ENCODE peak calls at places on chromosomes 6 and 20, in four cellular contexts. One of them, this sample, is unnamed. For H3K36me3, the result is how much of the 10 kb centered on the place peaks cover.

GRCh38 chr6:21496275-21496674 is 97.3 kb upstream of the SOX4 start:
- DNase-seq in Peyer's patch: no peak
- DNase-seq in mammary epithelial cell: no peak
- DNase-seq in lung: no peak
- DNase-seq in this sample: no peak

GRCh38 chr20:60062431-60063336 is 104.5 kb downstream of the CDH26 start:
- DNase-seq in Peyer's patch: no peak
- DNase-seq in mammary epithelial cell: no peak
- DNase-seq in lung: no peak
- DNase-seq in this sample: no peak

GRCh38 chr6:149456311-149457021 is 28.3 kb downstream of the ZC3H12D start:
- DNase-seq in Peyer's patch: no peak
- DNase-seq in mammary epithelial cell: no peak
- DNase-seq in lung: no peak
- DNase-seq in this sample: no peak

GRCh38 chr20:10476319-10476724 is 41.2 kb downstream of the SLX4IP start:
- DNase-seq in Peyer's patch: no peak
- DNase-seq in mammary epithelial cell: no peak
- DNase-seq in lung: no peak
- DNase-seq in this sample: no peak

GRCh38 chr6:51283723-51284122 is 465.1 kb downstream of the TFAP2B start:
- DNase-seq in Peyer's patch: no peak
- DNase-seq in mammary epithelial cell: no peak
- DNase-seq in lung: no peak
- DNase-seq in this sample: no peak

GRCh38 chr6:143673638-143674037 is 4.1 kb upstream of the PHACTR2 start:
- DNase-seq in Peyer's patch: no peak
- DNase-seq in mammary epithelial cell: peak
- DNase-seq in lung: no peak
- DNase-seq in this sample: no peak

GRCh38 chr6:1390071-1390804 is 862 bp downstream of the FOXF2 start:
- DNase-seq in Peyer's patch: no peak
- DNase-seq in mammary epithelial cell: peak
- DNase-seq in lung: no peak
- DNase-seq in this sample: no peak

GRCh38 chr6:112016335-112016734 is 37.6 kb upstream of the CCN6 start:
- DNase-seq in Peyer's patch: no peak
- DNase-seq in mammary epithelial cell: peak
- DNase-seq in lung: no peak
- DNase-seq in this sample: no peak

GRCh38 chr6:50030777-50031562 is 9.2 kb upstream of the DEFB110 start:
- DNase-seq in Peyer's patch: no peak
- DNase-seq in mammary epithelial cell: peak
- DNase-seq in lung: no peak
- DNase-seq in this sample: peak

GRCh38 chr6:34202329-34203201 is 34.1 kb upstream of the HMGA1 start:
- DNase-seq in Peyer's patch: no peak
- DNase-seq in mammary epithelial cell: no peak
- DNase-seq in lung: no peak
- DNase-seq in this sample: no peak

GRCh38 chr20:3766832-3767433 is 620 bp downstream of the ADISSP start:
- DNase-seq in Peyer's patch: no peak
- DNase-seq in mammary epithelial cell: no peak
- DNase-seq in lung: no peak
- DNase-seq in this sample: no peak

GRCh38 chr20:33022733-33023438 is 8.6 kb upstream of the BPIFB6 start:
- DNase-seq in Peyer's patch: no peak
- DNase-seq in mammary epithelial cell: no peak
- DNase-seq in lung: no peak
- DNase-seq in this sample: no peak

GRCh38 chr20:59939052-59939878 is 840 bp downstream of the PPP1R3D start:
- DNase-seq in Peyer's patch: no peak
- DNase-seq in mammary epithelial cell: no peak
- DNase-seq in lung: no peak
- DNase-seq in this sample: no peak

GRCh38 chr20:57335392-57335791 is 5.8 kb downstream of the SPO11 start:
- DNase-seq in Peyer's patch: no peak
- DNase-seq in mammary epithelial cell: peak
- DNase-seq in lung: no peak
- DNase-seq in this sample: no peak

GRCh38 chr20:32215729-32216128 is 8.0 kb downstream of the POFUT1 start:
- DNase-seq in Peyer's patch: no peak
- DNase-seq in mammary epithelial cell: no peak
- DNase-seq in lung: no peak
- DNase-seq in this sample: no peak

GRCh38 chr6:37260063-37260843 is 2.3 kb upstream of the TMEM217 start:
- DNase-seq in Peyer's patch: no peak
- DNase-seq in mammary epithelial cell: no peak
- DNase-seq in lung: no peak
- DNase-seq in this sample: no peak

GRCh38 chr6:113466526-113466925 is 390.6 kb upstream of the MARCKS start:
- DNase-seq in Peyer's patch: no peak
- DNase-seq in mammary epithelial cell: no peak
- DNase-seq in lung: no peak
- DNase-seq in this sample: no peak

GRCh38 chr6:133779916-133780315 is 109.0 kb upstream of the TCF21 start:
- DNase-seq in Peyer's patch: no peak
- DNase-seq in mammary epithelial cell: no peak
- DNase-seq in lung: no peak
- DNase-seq in this sample: no peak

GRCh38 chr6:21831531-21832291 is 238.2 kb downstream of the SOX4 start:
- DNase-seq in Peyer's patch: no peak
- DNase-seq in mammary epithelial cell: peak
- DNase-seq in lung: no peak
- DNase-seq in this sample: no peak

GRCh38 chr6:7535498-7535897 is 6.0 kb upstream of the DSP start:
- DNase-seq in Peyer's patch: no peak
- DNase-seq in mammary epithelial cell: peak
- DNase-seq in lung: no peak
- DNase-seq in this sample: no peak

GRCh38 chr6:35311390-35312075 is 13.9 kb downstream of the DEF6 start:
- DNase-seq in Peyer's patch: peak
- DNase-seq in mammary epithelial cell: no peak
- DNase-seq in lung: no peak
- DNase-seq in this sample: no peak

GRCh38 chr20:10876558-10876957 is 202.8 kb upstream of the JAG1 start:
- DNase-seq in Peyer's patch: no peak
- DNase-seq in mammary epithelial cell: no peak
- DNase-seq in lung: no peak
- DNase-seq in this sample: no peak

GRCh38 chr20:57389695-57390603 is 1.2 kb upstream of the RBM38 start:
- DNase-seq in Peyer's patch: peak
- DNase-seq in mammary epithelial cell: no peak
- DNase-seq in lung: no peak
- DNase-seq in this sample: no peak

GRCh38 chr6:11788043-11788442 is 9.4 kb upstream of the ADTRP start:
- DNase-seq in Peyer's patch: no peak
- DNase-seq in mammary epithelial cell: no peak
- DNase-seq in lung: no peak
- DNase-seq in this sample: no peak

GRCh38 chr20:36808317-36809257 is 35.0 kb upstream of the DSN1 start:
- DNase-seq in Peyer's patch: peak
- DNase-seq in mammary epithelial cell: peak
- DNase-seq in lung: peak
- DNase-seq in this sample: peak

GRCh38 chr6:5763407-5763806 is 243.3 kb downstream of the NRN1 start:
- DNase-seq in Peyer's patch: no peak
- DNase-seq in mammary epithelial cell: no peak
- DNase-seq in lung: no peak
- DNase-seq in this sample: no peak

GRCh38 chr6:3911130-3911529 is 62.0 kb downstream of the FAM50B start:
- DNase-seq in Peyer's patch: no peak
- DNase-seq in mammary epithelial cell: no peak
- DNase-seq in lung: no peak
- DNase-seq in this sample: no peak

GRCh38 chr6:29965873-29966601 is 23.7 kb downstream of the HLA-A start:
- DNase-seq in Peyer's patch: peak
- DNase-seq in mammary epithelial cell: peak
- DNase-seq in lung: peak
- DNase-seq in this sample: no peak

GRCh38 chr20:32832664-32833063 is 12.9 kb downstream of the MAPRE1 start:
- DNase-seq in Peyer's patch: no peak
- DNase-seq in mammary epithelial cell: no peak
- DNase-seq in lung: no peak
- DNase-seq in this sample: no peak

GRCh38 chr20:50729925-50730764 is 1.2 kb upstream of the PARD6B start:
- DNase-seq in Peyer's patch: no peak
- DNase-seq in mammary epithelial cell: no peak
- DNase-seq in lung: no peak
- DNase-seq in this sample: no peak

GRCh38 chr6:17413313-17413750 is 19.9 kb downstream of the CAP2 start:
- DNase-seq in Peyer's patch: no peak
- DNase-seq in mammary epithelial cell: peak
- DNase-seq in lung: no peak
- DNase-seq in this sample: no peak

GRCh38 chr6:5705256-5705655 is 301.5 kb downstream of the NRN1 start:
- DNase-seq in Peyer's patch: no peak
- DNase-seq in mammary epithelial cell: no peak
- DNase-seq in lung: no peak
- DNase-seq in this sample: no peak

GRCh38 chr6:16800942-16801341 is 39.7 kb upstream of the ATXN1 start:
- DNase-seq in Peyer's patch: no peak
- DNase-seq in mammary epithelial cell: no peak
- DNase-seq in lung: no peak
- DNase-seq in this sample: no peak

GRCh38 chr20:1883986-1884385 is 11.2 kb upstream of the SIRPA start:
- DNase-seq in Peyer's patch: no peak
- DNase-seq in mammary epithelial cell: no peak
- DNase-seq in lung: no peak
- DNase-seq in this sample: no peak

GRCh38 chr20:36497856-36498255 is 43.5 kb upstream of the MYL9 start:
- DNase-seq in Peyer's patch: no peak
- DNase-seq in mammary epithelial cell: no peak
- DNase-seq in lung: peak
- DNase-seq in this sample: no peak

GRCh38 chr6:43681303-43681702 is 6.3 kb downstream of the MRPS18A start:
- DNase-seq in Peyer's patch: no peak
- DNase-seq in mammary epithelial cell: no peak
- DNase-seq in lung: no peak
- DNase-seq in this sample: no peak
- H3K36me3 ChIP-seq in Peyer's patch: half or more
- H3K36me3 ChIP-seq in mammary epithelial cell: under half
- H3K36me3 ChIP-seq in lung: under half
- H3K36me3 ChIP-seq in this sample: half or more

GRCh38 chr6:163214259-163214658 is 200.3 kb upstream of the QKI start:
- DNase-seq in Peyer's patch: no peak
- DNase-seq in mammary epithelial cell: no peak
- DNase-seq in lung: no peak
- DNase-seq in this sample: no peak

DNA sequence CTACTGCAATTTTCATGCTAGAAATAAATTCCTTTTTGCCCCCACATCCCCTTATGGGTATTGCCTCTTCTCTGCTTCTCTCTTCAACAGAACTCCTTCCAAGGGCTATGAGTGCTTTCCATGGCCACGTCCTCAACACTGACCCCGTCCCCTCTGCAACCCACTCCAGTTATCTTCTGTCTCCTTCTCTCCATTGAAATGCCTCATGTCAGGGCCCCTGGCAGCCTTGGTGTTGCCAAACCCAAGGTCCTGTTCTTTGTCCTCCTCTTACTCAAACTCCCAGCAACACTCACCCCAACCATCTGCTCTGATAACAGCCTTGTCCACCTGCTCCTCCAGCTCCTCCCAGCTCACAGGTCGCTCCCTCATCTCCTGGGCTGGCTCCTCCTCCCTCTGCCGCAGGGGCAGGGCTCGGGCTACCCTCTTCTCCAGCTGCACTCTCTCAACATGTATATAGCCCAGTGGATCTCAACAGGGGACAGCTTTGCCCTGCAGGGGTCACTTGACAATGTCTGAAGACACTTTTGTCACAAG is 196.1 kb upstream of the QKI start:
- DNase-seq in Peyer's patch: no peak
- DNase-seq in mammary epithelial cell: no peak
- DNase-seq in lung: no peak
- DNase-seq in this sample: no peak
- H3K36me3 ChIP-seq in Peyer's patch: under half
- H3K36me3 ChIP-seq in mammary epithelial cell: under half
- H3K36me3 ChIP-seq in lung: under half
- H3K36me3 ChIP-seq in this sample: under half

GRCh38 chr20:38143238-38143645 is 21.8 kb downstream of the TGM2 start:
- DNase-seq in Peyer's patch: no peak
- DNase-seq in mammary epithelial cell: peak
- DNase-seq in lung: no peak
- DNase-seq in this sample: no peak
- H3K36me3 ChIP-seq in Peyer's patch: under half
- H3K36me3 ChIP-seq in mammary epithelial cell: under half
- H3K36me3 ChIP-seq in lung: under half
- H3K36me3 ChIP-seq in this sample: under half

GRCh38 chr6:41931792-41932191 is 9.8 kb downstream of the CCND3 start:
- DNase-seq in Peyer's patch: no peak
- DNase-seq in mammary epithelial cell: no peak
- DNase-seq in lung: no peak
- DNase-seq in this sample: no peak

GRCh38 chr6:41927253-41927652 is 6.0 kb downstream of the BYSL start:
- DNase-seq in Peyer's patch: no peak
- DNase-seq in mammary epithelial cell: no peak
- DNase-seq in lung: no peak
- DNase-seq in this sample: no peak

GRCh38 chr6:41934278-41935189 is 7.1 kb downstream of the CCND3 start:
- DNase-seq in Peyer's patch: no peak
- DNase-seq in mammary epithelial cell: no peak
- DNase-seq in lung: no peak
- DNase-seq in this sample: no peak

GRCh38 chr6:41932378-41932777 is 9.2 kb downstream of the CCND3 start:
- DNase-seq in Peyer's patch: no peak
- DNase-seq in mammary epithelial cell: no peak
- DNase-seq in lung: no peak
- DNase-seq in this sample: no peak

GRCh38 chr6:41929918-41930317 is 8.6 kb downstream of the BYSL start:
- DNase-seq in Peyer's patch: no peak
- DNase-seq in mammary epithelial cell: no peak
- DNase-seq in lung: no peak
- DNase-seq in this sample: no peak
- H3K36me3 ChIP-seq in Peyer's patch: half or more
- H3K36me3 ChIP-seq in mammary epithelial cell: half or more
- H3K36me3 ChIP-seq in lung: under half
- H3K36me3 ChIP-seq in this sample: half or more

GRCh38 chr20:8856668-8857067 is 212.2 kb upstream of the PLCB4 start:
- DNase-seq in Peyer's patch: no peak
- DNase-seq in mammary epithelial cell: no peak
- DNase-seq in lung: no peak
- DNase-seq in this sample: no peak
- H3K36me3 ChIP-seq in Peyer's patch: under half
- H3K36me3 ChIP-seq in mammary epithelial cell: under half
- H3K36me3 ChIP-seq in lung: under half
- H3K36me3 ChIP-seq in this sample: under half

GRCh38 chr6:56620229-56620868 is 22.3 kb downstream of the DST start:
- DNase-seq in Peyer's patch: no peak
- DNase-seq in mammary epithelial cell: no peak
- DNase-seq in lung: no peak
- DNase-seq in this sample: no peak
- H3K36me3 ChIP-seq in Peyer's patch: under half
- H3K36me3 ChIP-seq in mammary epithelial cell: half or more
- H3K36me3 ChIP-seq in lung: under half
- H3K36me3 ChIP-seq in this sample: half or more

This sample was measured in NT2/D1.